ENCODE peak calls at places on chromosome 6, in nine cellular contexts. One of them, this sample, is unnamed. For H3K36me3, the result is how much of the 10 kb centered on the place peaks cover.

GRCh38 chr6:111720931-111721496 is 115.3 kb upstream of the TRAF3IP2 start:
- DNase-seq in body of pancreas: no peak
- DNase-seq in tibial artery: no peak
- DNase-seq in GM23248: no peak
- DNase-seq in small intestine: no peak
- DNase-seq in CD8-positive, alpha-beta memory T cell: no peak
- DNase-seq in uterus: no peak
- DNase-seq in hepatocyte: no peak
- DNase-seq in HCT116: no peak
- DNase-seq in this sample: no peak

GRCh38 chr6:79949235-79949634 is 1.9 kb upstream of the ELOVL4 start:
- DNase-seq in body of pancreas: peak
- DNase-seq in tibial artery: no peak
- DNase-seq in GM23248: peak
- DNase-seq in small intestine: peak
- DNase-seq in CD8-positive, alpha-beta memory T cell: peak
- DNase-seq in uterus: no peak
- DNase-seq in hepatocyte: peak
- DNase-seq in HCT116: peak
- DNase-seq in this sample: no peak

GRCh38 chr6:139888691-139889122 is 514.3 kb upstream of the CITED2 start:
- DNase-seq in body of pancreas: no peak
- DNase-seq in tibial artery: no peak
- DNase-seq in GM23248: no peak
- DNase-seq in small intestine: no peak
- DNase-seq in CD8-positive, alpha-beta memory T cell: no peak
- DNase-seq in uterus: no peak
- DNase-seq in hepatocyte: no peak
- DNase-seq in HCT116: no peak
- DNase-seq in this sample: no peak

GRCh38 chr6:85498596-85499258 is 48.8 kb downstream of the NT5E start:
- DNase-seq in body of pancreas: peak
- DNase-seq in tibial artery: no peak
- DNase-seq in GM23248: peak
- DNase-seq in small intestine: peak
- DNase-seq in CD8-positive, alpha-beta memory T cell: no peak
- DNase-seq in uterus: no peak
- DNase-seq in hepatocyte: no peak
- DNase-seq in HCT116: peak
- DNase-seq in this sample: no peak

GRCh38 chr6:21461844-21462518 is 131.6 kb upstream of the SOX4 start:
- DNase-seq in body of pancreas: no peak
- DNase-seq in tibial artery: no peak
- DNase-seq in GM23248: no peak
- DNase-seq in small intestine: no peak
- DNase-seq in CD8-positive, alpha-beta memory T cell: no peak
- DNase-seq in uterus: no peak
- DNase-seq in hepatocyte: no peak
- DNase-seq in HCT116: no peak
- DNase-seq in this sample: no peak

GRCh38 chr6:96582457-96582856 is 19.5 kb downstream of the FHL5 start:
- DNase-seq in body of pancreas: no peak
- DNase-seq in tibial artery: no peak
- DNase-seq in GM23248: no peak
- DNase-seq in small intestine: no peak
- DNase-seq in CD8-positive, alpha-beta memory T cell: no peak
- DNase-seq in uterus: no peak
- DNase-seq in hepatocyte: no peak
- DNase-seq in HCT116: no peak
- DNase-seq in this sample: no peak

GRCh38 chr6:169589293-169589692 is 112.5 kb downstream of the WDR27 start:
- DNase-seq in body of pancreas: no peak
- DNase-seq in tibial artery: no peak
- DNase-seq in GM23248: peak
- DNase-seq in small intestine: peak
- DNase-seq in CD8-positive, alpha-beta memory T cell: peak
- DNase-seq in uterus: no peak
- DNase-seq in hepatocyte: no peak
- DNase-seq in HCT116: no peak
- DNase-seq in this sample: peak

GRCh38 chr6:142009647-142010046 is 123.1 kb upstream of the GJE1 start:
- DNase-seq in body of pancreas: no peak
- DNase-seq in tibial artery: no peak
- DNase-seq in GM23248: no peak
- DNase-seq in small intestine: no peak
- DNase-seq in CD8-positive, alpha-beta memory T cell: no peak
- DNase-seq in uterus: no peak
- DNase-seq in hepatocyte: no peak
- DNase-seq in HCT116: peak
- DNase-seq in this sample: no peak

GRCh38 chr6:76771076-76771634 is 692.1 kb downstream of the HTR1B start:
- DNase-seq in body of pancreas: no peak
- DNase-seq in tibial artery: no peak
- DNase-seq in GM23248: no peak
- DNase-seq in small intestine: no peak
- DNase-seq in CD8-positive, alpha-beta memory T cell: no peak
- DNase-seq in uterus: no peak
- DNase-seq in hepatocyte: no peak
- DNase-seq in HCT116: no peak
- DNase-seq in this sample: no peak

GRCh38 chr6:15387118-15387517 is 141.2 kb downstream of the JARID2 start:
- DNase-seq in body of pancreas: no peak
- DNase-seq in tibial artery: no peak
- DNase-seq in GM23248: peak
- DNase-seq in small intestine: no peak
- DNase-seq in CD8-positive, alpha-beta memory T cell: no peak
- DNase-seq in uterus: no peak
- DNase-seq in hepatocyte: no peak
- DNase-seq in HCT116: no peak
- DNase-seq in this sample: no peak

GRCh38 chr6:148497256-148497655 is 154.6 kb downstream of the SASH1 start:
- DNase-seq in body of pancreas: no peak
- DNase-seq in tibial artery: peak
- DNase-seq in GM23248: peak
- DNase-seq in small intestine: no peak
- DNase-seq in CD8-positive, alpha-beta memory T cell: no peak
- DNase-seq in uterus: peak
- DNase-seq in hepatocyte: no peak
- DNase-seq in HCT116: no peak
- DNase-seq in this sample: peak

GRCh38 chr6:134495893-134496253 is 178.0 kb upstream of the SGK1 start:
- DNase-seq in body of pancreas: no peak
- DNase-seq in tibial artery: no peak
- DNase-seq in GM23248: no peak
- DNase-seq in small intestine: no peak
- DNase-seq in CD8-positive, alpha-beta memory T cell: no peak
- DNase-seq in uterus: no peak
- DNase-seq in hepatocyte: no peak
- DNase-seq in HCT116: no peak
- DNase-seq in this sample: no peak

GRCh38 chr6:42276008-42276890 is 58.6 kb upstream of the MRPS10 start:
- DNase-seq in body of pancreas: no peak
- DNase-seq in tibial artery: no peak
- DNase-seq in GM23248: no peak
- DNase-seq in small intestine: no peak
- DNase-seq in CD8-positive, alpha-beta memory T cell: no peak
- DNase-seq in uterus: peak
- DNase-seq in hepatocyte: peak
- DNase-seq in HCT116: no peak
- DNase-seq in this sample: no peak

GRCh38 chr6:43578748-43579147 is 2.8 kb downstream of the POLH start:
- DNase-seq in body of pancreas: no peak
- DNase-seq in tibial artery: no peak
- DNase-seq in GM23248: peak
- DNase-seq in small intestine: no peak
- DNase-seq in CD8-positive, alpha-beta memory T cell: no peak
- DNase-seq in uterus: no peak
- DNase-seq in hepatocyte: no peak
- DNase-seq in HCT116: no peak
- DNase-seq in this sample: no peak

GRCh38 chr6:153980176-153980575 is 58.9 kb upstream of the OPRM1 start:
- DNase-seq in body of pancreas: no peak
- DNase-seq in tibial artery: no peak
- DNase-seq in GM23248: peak
- DNase-seq in small intestine: no peak
- DNase-seq in CD8-positive, alpha-beta memory T cell: no peak
- DNase-seq in uterus: no peak
- DNase-seq in hepatocyte: no peak
- DNase-seq in HCT116: no peak
- DNase-seq in this sample: no peak

GRCh38 chr6:17120019-17120418 is 18.2 kb downstream of the STMND1 start:
- DNase-seq in body of pancreas: no peak
- DNase-seq in tibial artery: no peak
- DNase-seq in GM23248: no peak
- DNase-seq in small intestine: no peak
- DNase-seq in CD8-positive, alpha-beta memory T cell: no peak
- DNase-seq in uterus: no peak
- DNase-seq in hepatocyte: no peak
- DNase-seq in HCT116: no peak
- DNase-seq in this sample: no peak
- H3K36me3 ChIP-seq in body of pancreas: under half
- H3K36me3 ChIP-seq in tibial artery: under half
- H3K36me3 ChIP-seq in GM23248: under half
- H3K36me3 ChIP-seq in small intestine: under half
- H3K36me3 ChIP-seq in CD8-positive, alpha-beta memory T cell: under half
- H3K36me3 ChIP-seq in uterus: under half
- H3K36me3 ChIP-seq in hepatocyte: under half
- H3K36me3 ChIP-seq in HCT116: under half
- H3K36me3 ChIP-seq in this sample: under half

DNA sequence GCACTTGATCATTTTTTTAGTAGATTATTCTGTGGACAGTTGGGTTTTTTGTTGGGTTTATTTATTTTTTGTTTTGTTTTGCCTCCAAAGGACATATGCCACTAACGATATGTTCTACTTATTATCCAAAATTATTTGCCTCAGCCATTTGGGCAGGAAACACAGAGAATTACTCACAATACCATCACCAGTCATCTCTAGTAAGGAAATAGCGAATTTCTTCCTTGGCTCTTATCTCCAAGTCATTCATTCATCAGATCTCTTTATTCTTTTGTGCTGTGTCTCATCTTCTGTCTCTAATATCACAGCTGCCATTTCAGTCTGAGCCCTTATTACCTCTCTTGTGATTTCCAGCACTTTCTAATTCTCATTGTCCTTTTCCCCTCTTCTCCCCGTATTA is 130.4 kb upstream of the SMLR1 start:
- DNase-seq in body of pancreas: no peak
- DNase-seq in tibial artery: no peak
- DNase-seq in GM23248: peak
- DNase-seq in small intestine: no peak
- DNase-seq in CD8-positive, alpha-beta memory T cell: no peak
- DNase-seq in uterus: no peak
- DNase-seq in hepatocyte: no peak
- DNase-seq in HCT116: no peak
- DNase-seq in this sample: no peak
- H3K36me3 ChIP-seq in body of pancreas: under half
- H3K36me3 ChIP-seq in tibial artery: under half
- H3K36me3 ChIP-seq in GM23248: under half
- H3K36me3 ChIP-seq in small intestine: under half
- H3K36me3 ChIP-seq in CD8-positive, alpha-beta memory T cell: under half
- H3K36me3 ChIP-seq in uterus: under half
- H3K36me3 ChIP-seq in hepatocyte: under half
- H3K36me3 ChIP-seq in HCT116: under half
- H3K36me3 ChIP-seq in this sample: under half

GRCh38 chr6:131060311-131060710 is 2.7 kb downstream of the EPB41L2 start:
- DNase-seq in body of pancreas: no peak
- DNase-seq in tibial artery: no peak
- DNase-seq in GM23248: peak
- DNase-seq in small intestine: no peak
- DNase-seq in CD8-positive, alpha-beta memory T cell: no peak
- DNase-seq in uterus: no peak
- DNase-seq in hepatocyte: no peak
- DNase-seq in HCT116: no peak
- DNase-seq in this sample: no peak

GRCh38 chr6:131059486-131059885 is 3.6 kb downstream of the EPB41L2 start:
- DNase-seq in body of pancreas: no peak
- DNase-seq in tibial artery: no peak
- DNase-seq in GM23248: peak
- DNase-seq in small intestine: no peak
- DNase-seq in CD8-positive, alpha-beta memory T cell: no peak
- DNase-seq in uterus: no peak
- DNase-seq in hepatocyte: no peak
- DNase-seq in HCT116: no peak
- DNase-seq in this sample: no peak

GRCh38 chr6:131061041-131061770 is 1.8 kb downstream of the EPB41L2 start:
- DNase-seq in body of pancreas: no peak
- DNase-seq in tibial artery: no peak
- DNase-seq in GM23248: peak
- DNase-seq in small intestine: peak
- DNase-seq in CD8-positive, alpha-beta memory T cell: no peak
- DNase-seq in uterus: no peak
- DNase-seq in hepatocyte: peak
- DNase-seq in HCT116: no peak
- DNase-seq in this sample: no peak

GRCh38 chr6:131061771-131062160 is 1.3 kb downstream of the EPB41L2 start:
- DNase-seq in body of pancreas: no peak
- DNase-seq in tibial artery: no peak
- DNase-seq in GM23248: peak
- DNase-seq in small intestine: peak
- DNase-seq in CD8-positive, alpha-beta memory T cell: no peak
- DNase-seq in uterus: no peak
- DNase-seq in hepatocyte: no peak
- DNase-seq in HCT116: no peak
- DNase-seq in this sample: no peak

DNA sequence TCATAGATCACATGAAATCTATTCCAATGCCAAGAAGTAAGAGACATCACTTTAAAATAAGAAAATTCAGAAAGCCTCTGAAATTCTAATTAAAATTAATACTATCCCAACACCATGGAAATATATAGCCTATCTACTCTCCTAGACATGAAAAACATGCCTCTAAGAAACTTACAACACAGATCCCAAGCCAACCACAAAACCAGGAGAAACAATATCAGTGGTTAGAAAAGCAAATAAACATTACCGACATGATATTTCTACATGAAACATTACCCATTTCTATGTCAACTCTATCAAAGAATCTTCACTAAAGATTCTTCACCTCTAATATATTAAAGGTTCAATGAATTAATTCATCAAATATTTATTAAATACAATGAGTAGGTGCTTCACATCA is 4.8 kb downstream of the EPB41L2 start:
- DNase-seq in body of pancreas: no peak
- DNase-seq in tibial artery: no peak
- DNase-seq in GM23248: no peak
- DNase-seq in small intestine: no peak
- DNase-seq in CD8-positive, alpha-beta memory T cell: no peak
- DNase-seq in uterus: no peak
- DNase-seq in hepatocyte: no peak
- DNase-seq in HCT116: no peak
- DNase-seq in this sample: no peak
- H3K36me3 ChIP-seq in body of pancreas: under half
- H3K36me3 ChIP-seq in tibial artery: under half
- H3K36me3 ChIP-seq in GM23248: under half
- H3K36me3 ChIP-seq in small intestine: under half
- H3K36me3 ChIP-seq in CD8-positive, alpha-beta memory T cell: under half
- H3K36me3 ChIP-seq in uterus: under half
- H3K36me3 ChIP-seq in hepatocyte: under half
- H3K36me3 ChIP-seq in HCT116: under half
- H3K36me3 ChIP-seq in this sample: under half

DNA sequence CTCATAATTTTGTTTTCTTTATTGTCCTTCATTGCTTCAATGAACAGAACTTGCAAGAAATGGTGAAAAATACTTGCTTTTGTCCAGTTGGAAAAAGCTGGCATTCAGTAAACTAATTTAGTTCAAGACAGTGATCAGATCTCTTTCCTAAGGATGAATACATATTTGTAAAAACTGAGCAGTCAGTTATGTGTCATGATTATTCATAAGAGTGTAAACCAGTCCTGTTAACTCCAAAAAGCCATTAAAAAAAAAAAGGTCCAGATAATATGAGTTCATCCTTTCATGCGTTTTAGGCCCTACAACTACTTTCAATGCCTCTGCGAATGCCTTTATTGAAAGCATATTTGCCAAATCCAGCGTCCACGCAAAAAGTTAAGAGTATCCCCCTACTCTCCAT is 609 bp downstream of the PGM3 start:
- DNase-seq in body of pancreas: no peak
- DNase-seq in tibial artery: no peak
- DNase-seq in GM23248: peak
- DNase-seq in small intestine: no peak
- DNase-seq in CD8-positive, alpha-beta memory T cell: no peak
- DNase-seq in uterus: no peak
- DNase-seq in hepatocyte: no peak
- DNase-seq in HCT116: no peak
- DNase-seq in this sample: no peak
- H3K36me3 ChIP-seq in body of pancreas: under half
- H3K36me3 ChIP-seq in tibial artery: under half
- H3K36me3 ChIP-seq in GM23248: under half
- H3K36me3 ChIP-seq in small intestine: under half
- H3K36me3 ChIP-seq in CD8-positive, alpha-beta memory T cell: under half
- H3K36me3 ChIP-seq in uterus: under half
- H3K36me3 ChIP-seq in hepatocyte: under half
- H3K36me3 ChIP-seq in HCT116: under half
- H3K36me3 ChIP-seq in this sample: under half

This sample was measured in MG63.